ENCODE peak calls at places on chromosomes 1 and 21, in four cellular contexts. U, C, Y and P are unnamed samples.

GRCh38 chr1:202263628-202264027 is 70.0 kb downstream of the LGR6 start:
- DNase-seq in U (no peak), C (no peak), Y (no peak), P (no peak)

GRCh38 chr1:205020466-205020865 is 22.5 kb upstream of the CNTN2 start:
- DNase-seq in U (no peak), C (no peak), Y (no peak), P (no peak)

GRCh38 chr1:30262158-30262557 is 461.2 kb downstream of the MATN1 start:
- DNase-seq in U (no peak), C (no peak), Y (no peak), P (peak; percentile 25)

GRCh38 chr21:36065497-36066036 is 4.3 kb upstream of the CBR1 start:
- DNase-seq in U (no peak), C (no peak), Y (peak; percentile 62), P (no peak)

GRCh38 chr1:22636369-22636768 is at the start of gene C1QA:
- DNase-seq in U (peak; percentile 85), C (no peak), Y (no peak), P (peak; percentile 88)

GRCh38 chr1:101071470-101071886 is 45.9 kb upstream of the DPH5 start:
- DNase-seq in U (no peak), C (no peak), Y (peak; percentile 61), P (no peak)

GRCh38 chr1:33477451-33477850 is 5.0 kb downstream of the ZSCAN20 start:
- DNase-seq in U (no peak), C (no peak), Y (no peak), P (no peak)

GRCh38 chr1:39342776-39343175 is 138.3 kb downstream of the MACF1 start:
- DNase-seq in U (no peak), C (no peak), Y (no peak), P (no peak)

GRCh38 chr21:41483415-41483814 is 24.5 kb downstream of the TMPRSS2 start:
- DNase-seq in U (no peak), C (no peak), Y (no peak), P (no peak)

DNA sequence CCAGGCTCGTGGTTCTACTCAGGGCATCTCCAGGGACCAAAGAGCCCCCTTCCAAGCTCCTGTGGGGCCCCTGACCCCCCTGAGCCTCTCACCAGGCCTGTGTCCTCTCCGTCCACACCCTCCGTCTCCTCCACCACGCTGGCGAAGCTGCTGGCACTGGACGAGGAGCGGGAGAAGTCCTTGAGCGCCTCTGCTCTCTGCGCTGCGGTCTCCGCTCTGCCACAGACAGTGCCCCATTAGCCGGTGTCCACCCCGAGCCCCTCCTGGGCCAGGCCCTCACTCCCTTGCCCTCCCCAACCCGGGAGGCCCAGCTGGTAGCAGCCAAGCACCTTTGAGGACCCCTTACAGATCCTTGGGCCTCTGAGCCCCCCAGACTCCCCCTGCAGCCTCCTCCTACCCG is 69.8 kb downstream of the RAP1GAP start:
- DNase-seq in U (no peak), C (no peak), Y (no peak), P (peak; percentile 61)
- H3K27me3 ChIP-seq in U (no peaks in the 10 kb centered on the region), C (peaks cover 17% of the 10 kb centered on the region), Y (no peaks in the 10 kb centered on the region), P (no peaks in the 10 kb centered on the region)

GRCh38 chr1:18633428-18634155 is 2.9 kb downstream of the PAX7 start:
- DNase-seq in U (no peak), C (no peak), Y (no peak), P (no peak)
- H3K27me3 ChIP-seq in U (peaks cover 90% of the 10 kb centered on the region), C (peaks cover 97% of the 10 kb centered on the region), Y (peaks cover 86% of the 10 kb centered on the region), P (peaks cover 98% of the 10 kb centered on the region)

DNA sequence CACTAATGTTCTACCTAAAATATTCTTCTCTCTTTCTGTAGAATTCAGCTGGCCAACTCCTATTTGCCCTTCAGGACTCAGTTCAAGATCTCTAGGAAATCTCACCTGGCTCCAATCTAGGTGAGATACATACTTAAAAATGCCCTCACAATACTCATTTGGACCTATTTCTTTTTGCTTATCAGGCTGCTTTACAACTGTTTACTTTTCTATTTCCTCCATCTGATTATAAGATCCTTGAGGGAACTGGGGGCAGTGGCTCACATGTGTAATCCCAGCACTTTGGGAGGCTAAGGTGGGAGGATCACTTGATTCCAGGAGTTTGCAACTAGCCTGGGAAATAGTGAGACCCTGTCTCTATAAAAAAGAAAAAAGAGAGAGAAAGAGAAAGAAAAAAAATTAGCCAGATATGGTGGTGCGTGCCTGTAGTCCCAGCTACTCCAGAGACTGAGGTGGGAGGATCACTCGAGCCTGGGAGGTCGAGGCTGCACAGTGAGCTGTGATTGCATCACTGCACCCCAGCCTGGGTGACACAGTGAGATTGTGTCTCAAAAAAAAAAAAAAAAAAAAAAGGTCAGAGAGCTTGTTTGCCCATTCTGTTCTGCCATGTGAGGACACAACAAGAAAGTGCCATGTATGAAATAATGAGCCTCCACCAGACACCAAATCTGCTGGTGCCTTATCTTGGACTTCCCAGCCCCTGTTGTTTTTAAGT is 14.8 kb downstream of the EFCAB14 start:
- DNase-seq in U (no peak), C (no peak), Y (no peak), P (no peak)
- H3K27me3 ChIP-seq in U (no peaks in the 10 kb centered on the region), C (no peaks in the 10 kb centered on the region), Y (no peaks in the 10 kb centered on the region), P (no peaks in the 10 kb centered on the region)

DNA sequence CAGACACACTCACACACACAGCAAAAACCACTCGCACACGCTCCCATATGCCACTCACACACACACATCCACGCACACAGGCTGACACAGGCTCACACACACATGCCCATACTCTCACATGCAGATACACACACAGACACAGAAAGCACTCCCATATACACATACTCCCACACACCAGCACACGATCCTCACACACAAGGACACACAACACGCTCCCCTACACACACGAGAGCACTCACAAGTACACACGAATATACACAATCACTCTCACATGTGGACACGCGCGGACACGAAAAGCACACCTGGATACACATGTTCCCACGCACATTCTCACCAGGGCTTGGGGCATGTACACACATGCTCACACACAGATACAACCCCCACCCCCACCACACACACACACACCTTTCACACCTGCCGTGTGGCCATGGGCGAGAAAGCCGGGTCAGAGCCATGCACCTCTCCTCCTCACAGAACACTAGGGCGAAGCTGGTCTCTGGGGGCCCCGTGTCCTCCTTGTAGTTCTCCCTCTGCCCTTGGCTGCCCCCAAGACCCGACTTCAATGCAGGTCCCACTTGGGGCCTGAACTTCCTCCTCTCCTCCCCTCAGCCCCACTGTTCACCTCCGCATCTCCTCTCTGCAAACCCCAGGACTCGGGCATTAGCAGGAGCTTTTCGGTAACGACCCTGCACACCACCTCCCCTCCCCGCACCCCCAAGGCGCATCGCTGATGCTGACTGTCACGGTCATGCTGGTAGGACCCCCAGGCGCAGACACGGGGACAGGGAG is 6.9 kb upstream of the GUCA2B start:
- DNase-seq in U (no peak), C (no peak), Y (no peak), P (peak; percentile 33)
- H3K27me3 ChIP-seq in U (peaks cover 8% of the 10 kb centered on the region), C (peaks cover 12% of the 10 kb centered on the region), Y (peaks cover 63% of the 10 kb centered on the region), P (peaks cover 6% of the 10 kb centered on the region)

GRCh38 chr1:16017076-16017460 is 775 bp downstream of the HSPB7 start:
- DNase-seq in U (no peak), C (no peak), Y (no peak), P (no peak)

GRCh38 chr1:16018749-16019515 is 1.1 kb upstream of the HSPB7 start:
- DNase-seq in U (no peak), C (no peak), Y (no peak), P (no peak)

GRCh38 chr1:16015960-16016901 is 1.6 kb downstream of the HSPB7 start:
- DNase-seq in U (peak; percentile 79), C (no peak), Y (no peak), P (no peak)

GRCh38 chr1:16018308-16018707 is 465 bp upstream of the HSPB7 start:
- DNase-seq in U (no peak), C (no peak), Y (no peak), P (no peak)

GRCh38 chr1:16017461-16018303 is at the start of gene HSPB7:
- DNase-seq in U (peak; percentile 96), C (no peak), Y (peak; percentile 80), P (peak; percentile 77)
- H3K27me3 ChIP-seq in U (no peaks in the 10 kb centered on the region), C (peaks cover 94% of the 10 kb centered on the region), Y (peaks cover 13% of the 10 kb centered on the region), P (no peaks in the 10 kb centered on the region)

DNA sequence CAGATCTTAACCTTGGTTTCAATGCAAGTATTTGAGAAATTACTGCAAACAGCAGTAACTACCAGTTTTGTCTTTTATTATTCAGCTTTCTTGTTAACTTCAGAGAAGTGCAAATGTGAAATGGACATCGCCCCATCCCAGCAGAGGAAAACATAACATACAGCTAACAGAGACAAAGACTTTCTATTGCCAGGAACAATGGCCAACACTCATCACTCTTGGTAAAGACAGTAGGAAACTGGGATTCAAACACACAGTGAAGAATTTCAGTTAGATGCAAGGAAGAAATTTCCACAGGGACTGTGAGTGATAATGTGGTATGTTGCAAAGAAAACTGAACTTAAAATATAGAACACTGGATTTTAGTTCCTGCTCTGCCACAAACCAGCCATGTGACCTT is 115.0 kb downstream of the SLC30A10 start:
- DNase-seq in U (no peak), C (no peak), Y (no peak), P (no peak)
- H3K27me3 ChIP-seq in U (peaks cover 8% of the 10 kb centered on the region), C (no peaks in the 10 kb centered on the region), Y (peaks cover 33% of the 10 kb centered on the region), P (peaks cover 6% of the 10 kb centered on the region)

GRCh38 chr1:53739109-53739681 is at the start of gene GLIS1:
- DNase-seq in U (peak; percentile 66), C (peak; percentile 91), Y (peak; percentile 100), P (peak; percentile 87)
- H3K27me3 ChIP-seq in U (peaks cover 41% of the 10 kb centered on the region), C (peaks cover 77% of the 10 kb centered on the region), Y (peaks cover 54% of the 10 kb centered on the region), P (peaks cover 58% of the 10 kb centered on the region)